ENCODE peak calls at places on chromosomes 1 and 21, in four cellular contexts. E is esophagus squamous epithelium; D is cardiac muscle cell; F is CD8-positive, alpha-beta T cell. R is an unnamed sample. For H3K4me1, the result is how much of the 10 kb centered on the place peaks cover.

GRCh38 chr21:22174746-22175145 is 1176.5 kb downstream of the NCAM2 start:
- DNase-seq in E (no peak), D (no peak), F (no peak), R (no peak)

GRCh38 chr1:157963713-157964112 is 29.7 kb upstream of the KIRREL1 start:
- DNase-seq in E (no peak), D (peak), F (peak), R (peak)

GRCh38 chr1:34899471-34899870 is 30.0 kb downstream of the DLGAP3 start:
- DNase-seq in E (no peak), D (no peak), F (no peak), R (no peak)

GRCh38 chr1:172909606-172910326 is 141.0 kb downstream of the TNFSF18 start:
- DNase-seq in E (no peak), D (no peak), F (no peak), R (no peak)

GRCh38 chr1:76179297-76179696 is 104.8 kb downstream of the ST6GALNAC3 start:
- DNase-seq in E (no peak), D (no peak), F (no peak), R (no peak)

GRCh38 chr21:45111703-45112102 is 37.3 kb downstream of the ADARB1 start:
- DNase-seq in E (no peak), D (no peak), F (no peak), R (no peak)

GRCh38 chr21:25931791-25932190 is 197.0 kb downstream of the GABPA start:
- DNase-seq in E (no peak), D (no peak), F (no peak), R (no peak)

GRCh38 chr1:193709607-193710006 is 523.2 kb upstream of the B3GALT2 start:
- DNase-seq in E (no peak), D (no peak), F (no peak), R (no peak)

GRCh38 chr1:230684146-230684545 is 29.8 kb downstream of the AGT start:
- DNase-seq in E (no peak), D (no peak), F (no peak), R (no peak)

GRCh38 chr1:23543707-23544443 is 12.8 kb upstream of the E2F2 start:
- DNase-seq in E (no peak), D (no peak), F (no peak), R (no peak)

GRCh38 chr1:43549921-43550597 is 19.4 kb downstream of the PTPRF start:
- DNase-seq in E (no peak), D (peak), F (no peak), R (no peak)

GRCh38 chr1:10637833-10638558 is 158.4 kb downstream of the CASZ1 start:
- DNase-seq in E (no peak), D (no peak), F (no peak), R (no peak)

GRCh38 chr1:233624289-233624688 is 10.4 kb downstream of the KCNK1 start:
- DNase-seq in E (no peak), D (no peak), F (no peak), R (no peak)

GRCh38 chr1:117327008-117327407 is 40.2 kb upstream of the MAN1A2 start:
- DNase-seq in E (no peak), D (no peak), F (no peak), R (no peak)

GRCh38 chr1:18565321-18565720 is 65.3 kb upstream of the PAX7 start:
- DNase-seq in E (no peak), D (no peak), F (no peak), R (no peak)

GRCh38 chr1:208766812-208767211 is 522.6 kb upstream of the PLXNA2 start:
- DNase-seq in E (no peak), D (peak), F (no peak), R (no peak)

GRCh38 chr1:203556047-203556851 is 62.3 kb downstream of the OPTC start:
- DNase-seq in E (no peak), D (peak), F (no peak), R (peak)

GRCh38 chr1:76074321-76075187 is at the start of gene ST6GALNAC3:
- DNase-seq in E (no peak), D (peak), F (peak), R (peak)

GRCh38 chr1:224082146-224082545 is 31.8 kb upstream of the FBXO28 start:
- DNase-seq in E (no peak), D (no peak), F (no peak), R (no peak)

GRCh38 chr1:27402349-27402754 is 9.9 kb downstream of the GPR3 start:
- DNase-seq in E (no peak), D (peak), F (no peak), R (peak)

GRCh38 chr1:110209715-110210603 is at the start of gene KCNC4:
- DNase-seq in E (peak), D (peak), F (peak), R (peak)

GRCh38 chr1:156675715-156676311 is 1.4 kb downstream of the NES start:
- DNase-seq in E (no peak), D (peak), F (no peak), R (no peak)

GRCh38 chr1:180779584-180779983 is 133.1 kb upstream of the KIAA1614 start:
- DNase-seq in E (no peak), D (no peak), F (no peak), R (no peak)

GRCh38 chr1:54566438-54567141 is 18.6 kb downstream of the ACOT11 start:
- DNase-seq in E (no peak), D (no peak), F (no peak), R (no peak)

GRCh38 chr1:16900771-16901170 is 5.0 kb downstream of the RNU1-2 start:
- DNase-seq in E (no peak), D (no peak), F (no peak), R (no peak)

GRCh38 chr1:185091480-185091879 is 46.1 kb downstream of the RNF2 start:
- DNase-seq in E (no peak), D (no peak), F (no peak), R (no peak)

GRCh38 chr1:36924282-36924791 is 110.0 kb downstream of the GRIK3 start:
- DNase-seq in E (no peak), D (peak), F (peak), R (no peak)

GRCh38 chr21:37642493-37642892 is 273.8 kb downstream of the KCNJ6 start:
- DNase-seq in E (no peak), D (peak), F (peak), R (no peak)

GRCh38 chr1:13779930-13780329 is 79.9 kb downstream of the PRDM2 start:
- DNase-seq in E (no peak), D (no peak), F (no peak), R (no peak)

DNA sequence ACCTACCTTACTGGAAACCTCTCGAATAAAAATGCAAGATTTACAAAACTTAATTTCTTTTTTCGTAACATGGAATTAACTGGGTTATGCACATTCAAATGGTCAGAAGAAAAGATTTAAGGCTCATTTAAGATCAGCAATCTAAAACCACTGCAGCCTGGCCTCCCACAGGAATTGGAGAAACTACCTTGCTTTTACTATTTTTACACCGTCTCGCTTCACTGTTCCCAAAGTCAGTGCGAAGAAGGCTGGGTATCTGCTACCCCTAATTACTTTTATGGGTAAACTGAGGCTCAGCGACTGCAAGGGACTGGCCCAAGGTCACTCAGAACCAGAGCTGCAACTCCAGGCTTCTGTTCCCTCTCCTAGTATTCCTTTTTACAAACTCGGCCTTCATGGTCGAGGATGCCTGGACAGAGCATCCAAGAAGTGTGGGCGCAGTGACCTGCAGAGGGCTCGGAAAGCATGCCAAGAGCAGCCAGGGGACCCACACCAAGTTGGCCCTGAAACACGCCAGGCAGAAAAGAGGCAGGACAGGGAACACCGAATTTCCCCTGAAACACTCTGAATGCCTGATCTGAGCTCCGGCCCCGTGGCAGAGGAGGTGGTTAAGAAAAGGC is 931 bp downstream of the PAXBP1 start:
- DNase-seq in E (no peak), D (no peak), F (no peak), R (no peak)
- H3K4me1 ChIP-seq in E (half or more), D (under half), F (under half), R (under half)

DNA sequence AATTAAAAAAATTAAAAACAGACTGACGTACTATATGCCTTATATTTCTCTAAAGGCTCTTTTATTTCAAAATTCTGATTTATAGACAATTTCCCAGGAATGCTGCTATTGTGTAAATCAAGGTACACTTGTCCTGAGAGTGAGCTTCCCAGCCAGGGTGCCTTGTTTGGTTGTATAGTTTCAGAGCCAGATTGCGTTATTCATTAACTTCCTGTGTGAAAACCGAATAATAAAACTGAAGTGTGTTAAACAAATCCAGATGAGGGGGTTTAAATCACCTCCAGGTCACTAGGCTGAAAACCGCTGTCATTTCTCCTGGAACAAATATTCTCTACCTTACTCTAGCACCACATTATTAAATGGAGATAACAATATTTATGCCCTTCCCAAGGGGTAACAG is 68.7 kb downstream of the LMX1A start:
- DNase-seq in E (no peak), D (no peak), F (no peak), R (no peak)
- H3K27ac ChIP-seq in E (no peak), D (no peak), F (no peak), R (no peak)

DNA sequence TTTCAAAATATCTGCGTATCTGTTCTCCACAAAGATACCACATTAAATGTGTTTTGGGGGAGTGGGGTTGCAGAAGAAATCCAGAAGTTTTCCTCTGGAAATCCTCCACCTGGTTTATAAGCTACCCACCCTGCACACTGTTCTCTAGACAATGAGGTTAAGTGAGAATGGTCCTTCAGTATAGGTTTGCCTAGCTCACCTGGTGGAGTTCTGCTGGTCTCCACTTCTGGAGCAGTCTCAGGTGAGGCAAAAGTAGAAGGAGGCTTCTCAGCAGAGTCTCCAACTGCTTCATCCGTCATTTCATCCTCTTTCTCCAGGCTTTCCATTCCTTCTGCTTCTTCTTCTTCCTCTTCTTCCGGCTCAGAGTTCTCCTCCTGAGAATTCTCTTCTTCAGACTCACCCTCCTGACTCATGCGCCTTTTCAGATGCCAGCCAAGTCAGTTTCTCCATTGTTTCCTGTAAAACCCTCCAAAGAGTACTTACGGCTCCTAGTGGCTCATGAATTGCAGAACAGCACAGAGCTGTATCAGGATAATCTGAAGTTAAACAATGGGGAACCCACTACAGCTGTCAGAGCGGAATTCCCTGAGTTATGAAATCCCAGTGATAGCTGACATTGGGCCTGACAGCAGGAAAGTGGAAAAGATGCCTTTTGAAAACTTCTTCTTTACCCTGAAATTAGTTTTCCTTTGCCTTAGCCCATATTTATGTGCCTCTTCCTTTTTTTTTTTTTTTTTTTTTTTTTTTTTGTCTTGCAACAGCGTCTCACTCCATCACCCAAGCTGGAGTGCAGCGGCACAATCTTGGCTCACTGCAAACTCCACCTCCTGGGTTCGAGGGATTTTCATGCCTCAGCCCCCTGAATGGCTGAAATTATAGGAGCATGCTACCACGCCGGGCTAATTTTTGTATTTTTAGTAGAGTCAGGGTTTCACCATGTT is 38.5 kb downstream of the MSTO1 start:
- DNase-seq in E (no peak), D (peak), F (no peak), R (no peak)
- TF ChIP-seq CTCF in E (peak), D (peak), F (no peak), R (no peak)

GRCh38 chr1:198295186-198295585 is 138.4 kb downstream of the NEK7 start:
- DNase-seq in E (no peak), D (no peak), F (no peak), R (no peak)

GRCh38 chr1:198297281-198297680 is 140.5 kb downstream of the NEK7 start:
- DNase-seq in E (no peak), D (no peak), F (no peak), R (no peak)

GRCh38 chr1:198300451-198300850 is 143.7 kb downstream of the NEK7 start:
- DNase-seq in E (no peak), D (no peak), F (no peak), R (no peak)

GRCh38 chr1:198295975-198296374 is 139.2 kb downstream of the NEK7 start:
- DNase-seq in E (no peak), D (peak), F (no peak), R (no peak)

GRCh38 chr1:198298653-198299052 is 141.9 kb downstream of the NEK7 start:
- DNase-seq in E (no peak), D (no peak), F (no peak), R (no peak)
- H3K4me1 ChIP-seq in E (under half), D (under half), F (under half), R (under half)

DNA sequence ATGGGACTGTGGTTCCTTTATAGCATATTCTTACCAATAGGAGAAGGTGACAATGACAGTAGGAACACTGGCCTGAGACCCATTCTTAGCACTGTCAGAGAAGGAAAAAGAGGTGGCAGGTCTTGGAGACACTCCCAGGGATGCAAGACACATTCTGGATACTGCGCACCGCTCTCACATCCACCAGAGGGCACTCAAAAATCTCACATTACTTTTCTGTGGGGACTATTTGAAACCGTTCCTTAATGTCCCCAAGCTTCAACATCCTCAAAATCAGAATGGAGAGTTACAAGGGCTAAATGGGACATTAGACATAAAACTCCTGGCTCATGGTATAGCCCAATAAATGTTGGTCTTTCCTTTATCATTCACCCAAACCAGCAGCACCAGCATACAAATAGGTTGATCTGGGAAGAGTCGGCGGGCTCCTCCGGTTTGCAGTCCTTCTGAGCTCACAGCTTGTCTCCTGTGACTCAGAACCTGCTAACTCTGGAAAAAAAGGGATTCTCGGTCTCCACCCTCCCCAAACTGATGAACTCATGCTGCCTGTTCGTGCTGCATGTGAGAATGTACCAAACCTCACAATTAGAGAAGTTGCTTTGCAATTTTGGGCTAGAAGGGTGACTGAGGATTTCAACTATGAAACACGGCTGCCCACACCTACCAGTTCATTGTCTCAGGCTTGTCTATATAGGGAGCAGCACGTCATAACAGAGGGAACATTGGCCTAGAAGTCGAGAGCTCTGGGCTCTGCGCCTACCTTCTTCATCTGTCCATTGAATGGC is 40.2 kb downstream of the IL12RB2 start:
- DNase-seq in E (no peak), D (peak), F (no peak), R (no peak)
- H3K27ac ChIP-seq in E (peak), D (no peak), F (no peak), R (no peak)

GRCh38 chr1:108047085-108047484 is 82.1 kb upstream of the VAV3 start:
- DNase-seq in E (no peak), D (no peak), F (no peak), R (no peak)

GRCh38 chr1:108050134-108050533 is 85.2 kb upstream of the VAV3 start:
- DNase-seq in E (no peak), D (no peak), F (no peak), R (no peak)

GRCh38 chr1:108048311-108049082 is 83.5 kb upstream of the VAV3 start:
- DNase-seq in E (no peak), D (no peak), F (no peak), R (no peak)

GRCh38 chr1:108050911-108051624 is 86.1 kb upstream of the VAV3 start:
- DNase-seq in E (no peak), D (peak), F (no peak), R (no peak)

GRCh38 chr1:108049083-108049819 is 84.3 kb upstream of the VAV3 start:
- DNase-seq in E (no peak), D (peak), F (no peak), R (no peak)
- TF ChIP-seq CTCF in E (peak), D (peak), F (peak), R (peak)

DNA sequence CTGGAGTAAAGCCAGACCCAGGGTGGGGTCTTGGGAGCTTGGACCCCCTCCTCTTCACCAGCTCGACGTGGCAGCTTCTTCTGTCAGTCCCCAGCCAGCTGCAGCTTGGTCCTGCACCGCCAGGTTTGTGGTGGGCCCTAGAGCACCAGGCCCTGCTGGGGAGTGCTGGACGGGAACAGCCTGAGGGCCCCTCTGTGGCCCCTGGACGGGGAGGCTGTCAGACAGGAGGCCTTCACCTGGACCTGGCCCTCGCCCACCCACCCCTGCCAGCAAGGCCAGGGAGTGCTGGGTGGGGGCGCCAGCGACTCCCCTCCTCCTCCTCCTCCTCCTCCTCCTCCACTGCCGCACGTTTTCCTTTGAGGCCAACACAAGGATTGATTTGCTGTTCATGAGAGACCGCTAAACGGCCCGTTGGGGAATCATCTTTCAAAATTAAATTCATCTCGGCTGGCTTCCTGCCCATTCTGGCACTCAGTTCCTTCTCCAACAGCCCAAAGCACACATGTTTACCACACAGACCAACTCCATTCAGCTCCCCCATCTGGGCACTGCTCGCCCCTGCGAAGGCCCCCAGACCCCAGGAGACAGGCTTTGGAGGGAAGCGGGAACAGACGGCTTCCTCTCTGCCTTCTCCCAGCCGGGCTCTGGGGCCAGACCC is 1.0 kb downstream of the MEGF6 start:
- DNase-seq in E (no peak), D (no peak), F (no peak), R (no peak)
- H3K4me1 ChIP-seq in E (under half), D (under half), F (under half), R (under half)

DNA sequence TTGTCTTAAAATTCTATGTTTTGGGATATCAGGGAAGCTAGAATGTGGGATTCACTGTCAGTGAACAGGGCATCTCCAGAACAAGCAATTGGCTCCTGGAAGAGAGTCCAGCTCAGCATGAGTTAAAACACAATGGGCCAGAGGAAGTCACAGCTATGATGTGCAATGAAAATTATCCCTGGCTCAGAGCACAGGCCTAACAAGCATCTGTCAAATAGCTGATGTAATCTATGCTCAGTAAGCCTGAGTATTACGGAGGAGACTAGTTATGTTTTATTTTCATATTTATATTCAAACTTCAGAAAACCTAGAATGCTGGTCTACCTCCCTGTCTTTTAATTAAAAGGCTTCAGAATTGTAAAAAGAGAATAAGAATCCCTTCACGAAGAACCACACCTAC is 41.6 kb downstream of the PARP1 start:
- DNase-seq in E (no peak), D (no peak), F (no peak), R (no peak)
- H3K27ac ChIP-seq in E (no peak), D (no peak), F (no peak), R (no peak)

R was measured in right atrium auricular region.